ENCODE peak calls at places on chromosomes 12 and 14, in six cellular contexts. D, T, F, U, K and Q are unnamed samples.

GRCh38 chr12:99916555-99916954 is 68.2 kb downstream of the ANKS1B start:
- DNase-seq in D (no peak), T (peak; percentile 26), F (no peak), U (no peak), K (no peak), Q (no peak)

GRCh38 chr14:32561520-32561919 is 232.4 kb downstream of the AKAP6 start:
- DNase-seq in D (no peak), T (peak; percentile 94), F (no peak), U (no peak), K (no peak), Q (no peak)

GRCh38 chr14:75885829-75886228 is 96.0 kb downstream of the TGFB3 start:
- DNase-seq in D (no peak), T (peak; percentile 72), F (no peak), U (no peak), K (no peak), Q (no peak)

GRCh38 chr12:33437598-33437997 is 2.0 kb downstream of the SYT10 start:
- DNase-seq in D (no peak), T (no peak), F (no peak), U (no peak), K (no peak), Q (no peak)

GRCh38 chr12:120662879-120663278 is 22.5 kb downstream of the CABP1 start:
- DNase-seq in D (no peak), T (no peak), F (no peak), U (no peak), K (no peak), Q (no peak)

GRCh38 chr12:2842948-2843347 is 8.1 kb upstream of the NRIP2 start:
- DNase-seq in D (no peak), T (no peak), F (no peak), U (no peak), K (no peak), Q (no peak)

GRCh38 chr14:21070610-21071224 is 613 bp downstream of the ARHGEF40 start:
- DNase-seq in D (no peak), T (peak; percentile 50), F (peak; percentile 69), U (no peak), K (no peak), Q (no peak)

GRCh38 chr12:50620050-50620974 is 115.5 kb downstream of the DIP2B start:
- DNase-seq in D (peak; percentile 61), T (peak; percentile 87), F (no peak), U (no peak), K (no peak), Q (no peak)

GRCh38 chr12:54579696-54580333 is 8.6 kb downstream of the PPP1R1A start:
- DNase-seq in D (peak; percentile 90), T (peak; percentile 64), F (peak; percentile 78), U (peak; percentile 93), K (peak; percentile 85), Q (peak; percentile 92)

GRCh38 chr12:47602330-47602729 is 103.5 kb downstream of the RPAP3 start:
- DNase-seq in D (no peak), T (no peak), F (no peak), U (no peak), K (no peak), Q (no peak)

GRCh38 chr12:78725951-78726550 is 138.5 kb upstream of the SYT1 start:
- DNase-seq in D (no peak), T (no peak), F (no peak), U (no peak), K (no peak), Q (no peak)

GRCh38 chr12:45745861-45746277 is 16.4 kb downstream of the ARID2 start:
- DNase-seq in D (peak; percentile 40), T (no peak), F (no peak), U (no peak), K (no peak), Q (no peak)
- TF ChIP-seq CTCF in D (peak; percentile 55), T (peak; percentile 72), F (peak; percentile 53), U (no peak), K (peak; percentile 42), Q (peak; percentile 53)

GRCh38 chr12:6374781-6375150 is 597 bp downstream of the SCNN1A start:
- DNase-seq in D (no peak), T (no peak), F (no peak), U (no peak), K (no peak), Q (no peak)

GRCh38 chr12:6376965-6377666 is 1.8 kb upstream of the SCNN1A start:
- DNase-seq in D (no peak), T (no peak), F (no peak), U (peak; percentile 7), K (no peak), Q (no peak)

GRCh38 chr12:6375269-6376078 is at the start of gene SCNN1A:
- DNase-seq in D (no peak), T (no peak), F (no peak), U (no peak), K (peak; percentile 85), Q (no peak)

GRCh38 chr12:6377667-6377994 is 2.3 kb upstream of the SCNN1A start:
- DNase-seq in D (no peak), T (no peak), F (no peak), U (no peak), K (peak; percentile 86), Q (no peak)

DNA sequence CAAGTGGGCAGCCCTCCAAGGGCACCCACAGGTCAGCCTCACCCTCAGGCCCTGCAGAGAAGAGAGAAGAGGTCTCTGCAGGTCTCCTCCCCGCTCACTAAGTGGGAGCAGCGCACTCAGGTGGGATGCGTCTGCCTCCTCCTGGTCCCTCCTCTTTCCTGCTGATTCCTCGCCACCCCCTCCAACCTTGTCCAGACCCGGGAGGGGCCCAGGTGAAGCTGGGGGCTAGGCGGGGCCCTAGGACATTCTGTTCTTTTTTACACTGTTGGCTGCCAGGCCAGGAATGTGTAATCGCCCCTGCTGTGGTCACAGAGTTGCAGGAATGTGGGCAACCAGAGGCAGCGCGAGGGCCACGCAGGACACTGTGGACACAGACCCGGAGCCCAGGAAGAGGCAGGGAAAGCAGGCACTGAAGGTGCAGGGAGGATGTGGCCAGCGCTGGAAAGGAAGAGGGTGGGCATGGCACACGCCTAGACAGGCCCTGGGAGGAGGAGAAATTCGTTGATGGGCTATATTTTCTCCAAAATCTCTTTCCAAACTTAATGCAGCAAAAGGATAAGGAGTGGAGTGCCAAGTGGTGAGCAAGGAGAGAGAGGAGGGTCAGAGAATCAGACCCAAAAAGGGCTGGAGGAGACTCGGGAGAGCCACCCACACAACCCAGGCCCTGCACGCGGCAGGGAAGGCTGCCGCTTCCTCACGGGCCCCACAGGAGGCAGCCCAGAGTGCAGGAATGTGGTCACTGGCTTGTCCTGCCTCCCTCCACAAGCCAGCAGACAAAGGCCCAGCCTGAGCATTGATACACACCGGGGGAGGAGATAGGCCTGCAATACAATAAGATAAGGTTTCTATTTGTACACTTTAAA is 947 bp upstream of the SCNN1A start:
- DNase-seq in D (no peak), T (peak; percentile 10), F (peak; percentile 36), U (no peak), K (peak; percentile 90), Q (peak; percentile 71)
- TF ChIP-seq CTCF in D (peak; percentile 20), T (peak; percentile 47), F (peak; percentile 54), U (no peak), K (peak; percentile 52), Q (no peak)

DNA sequence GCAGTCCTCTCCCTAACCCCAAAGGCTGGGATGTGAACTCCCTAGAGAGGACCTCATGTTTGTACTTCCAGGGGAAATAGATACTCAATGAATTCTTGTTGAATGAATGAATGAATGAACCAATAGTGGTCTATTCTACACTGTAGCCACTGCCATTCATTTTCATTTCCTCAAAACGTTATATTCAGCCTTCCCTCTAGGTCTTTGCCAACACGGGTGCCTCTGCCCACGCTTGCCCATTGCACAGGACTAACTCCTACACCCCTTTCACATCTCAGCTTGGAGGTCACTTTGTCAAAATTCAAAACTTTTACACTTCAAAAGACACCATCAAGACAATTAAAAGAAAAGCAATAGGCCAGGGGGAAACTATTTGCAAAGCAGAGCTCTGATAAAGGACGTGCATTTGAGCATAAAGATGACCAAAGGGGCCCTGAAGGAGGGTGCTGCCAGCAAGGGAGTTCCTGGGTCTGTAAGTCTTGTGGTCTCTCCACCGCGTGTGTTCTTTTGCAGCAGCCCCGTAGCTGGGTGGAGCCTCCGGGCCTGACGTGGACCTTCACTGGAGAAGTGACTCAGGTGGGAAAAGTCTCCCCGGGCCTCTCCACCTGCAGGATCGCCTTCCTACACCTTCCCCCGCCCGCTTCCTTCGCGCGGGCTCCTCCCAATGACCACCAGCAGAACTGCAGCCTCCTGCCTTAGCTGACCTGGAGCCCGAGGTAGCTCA is 31.5 kb downstream of the TMEM63C start:
- DNase-seq in D (peak; percentile 43), T (peak; percentile 2), F (no peak), U (no peak), K (peak; percentile 52), Q (no peak)
- TF ChIP-seq CTCF in D (peak; percentile 80), T (peak; percentile 74), F (peak; percentile 52), U (no peak), K (peak; percentile 41), Q (peak; percentile 49)

GRCh38 chr12:108854055-108854452 is 3.3 kb downstream of the SSH1 start:
- DNase-seq in D (no peak), T (peak; percentile 92), F (peak; percentile 45), U (no peak), K (no peak), Q (peak; percentile 80)
- TF ChIP-seq CTCF in D (peak; percentile 20), T (peak; percentile 71), F (peak; percentile 59), U (no peak), K (peak; percentile 46), Q (no peak)

GRCh38 chr14:63174760-63175191 is 29.5 kb upstream of the RHOJ start:
- DNase-seq in D (peak; percentile 75), T (peak; percentile 75), F (peak; percentile 40), U (no peak), K (no peak), Q (no peak)
- TF ChIP-seq CTCF in D (peak; percentile 70), T (peak; percentile 79), F (peak; percentile 81), U (no peak), K (peak; percentile 58), Q (peak; percentile 78)

DNA sequence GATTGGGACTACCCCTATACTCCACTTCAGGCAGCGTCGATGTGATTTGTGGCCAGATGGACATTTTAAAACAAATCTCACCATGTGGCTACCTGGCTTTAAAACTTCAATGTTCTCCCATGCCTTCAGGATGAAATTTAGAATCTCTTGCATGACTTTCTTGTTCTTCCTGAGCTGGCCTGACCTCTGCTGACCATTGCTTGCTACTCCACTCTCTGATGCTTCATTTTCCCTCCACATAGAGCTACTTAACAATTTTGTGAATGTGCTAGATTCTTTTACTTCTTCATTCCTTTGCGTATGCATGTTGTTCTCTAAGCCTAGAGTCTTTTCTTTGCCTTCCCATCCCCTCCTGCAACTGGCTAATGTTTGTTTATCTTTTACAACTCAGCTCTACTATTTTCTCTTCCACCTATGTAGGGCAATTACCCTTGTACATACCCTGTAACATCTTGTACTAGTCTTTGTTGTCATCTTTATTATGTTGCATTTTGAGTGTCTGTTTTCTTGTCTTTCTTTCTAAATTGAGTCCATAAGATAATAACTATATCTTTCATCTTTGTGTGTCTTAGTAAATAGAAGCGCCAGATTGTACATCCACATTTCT is 41.2 kb downstream of the YLPM1 start:
- DNase-seq in D (peak; percentile 21), T (peak; percentile 57), F (no peak), U (no peak), K (no peak), Q (no peak)
- TF ChIP-seq CTCF in D (peak; percentile 24), T (peak; percentile 84), F (peak; percentile 64), U (no peak), K (peak; percentile 54), Q (peak; percentile 61)

GRCh38 chr14:34461334-34462131 is 507 bp downstream of the SPTSSA start:
- DNase-seq in D (peak; percentile 49), T (peak; percentile 35), F (peak; percentile 37), U (peak; percentile 24), K (peak; percentile 61), Q (peak; percentile 73)
- TF ChIP-seq CTCF in D (no peak), T (peak; percentile 7), F (no peak), U (no peak), K (no peak), Q (no peak)